ENCODE peak calls at places on chromosomes 5 and 9, in five cellular contexts. One of them, this sample, is unnamed.

GRCh38 chr9:15430920-15431844 is 8.5 kb downstream of the SNAPC3 start:
- DNase-seq in hepatocyte: peak
- DNase-seq in nucleus accumbens: no peak
- DNase-seq in NCI-H146: no peak
- DNase-seq in stimulated activated CD4-positive, alpha-beta T cell treated with anti-CD3 and anti-CD28 coated beads, Interleukin-1b, Interleukin-23, amount 100 ng/mL, for 1 hour: no peak
- DNase-seq in this sample: no peak

GRCh38 chr9:70519912-70520724 is 105.7 kb upstream of the KLF9 start:
- DNase-seq in hepatocyte: no peak
- DNase-seq in nucleus accumbens: no peak
- DNase-seq in NCI-H146: no peak
- DNase-seq in stimulated activated CD4-positive, alpha-beta T cell treated with anti-CD3 and anti-CD28 coated beads, Interleukin-1b, Interleukin-23, amount 100 ng/mL, for 1 hour: no peak
- DNase-seq in this sample: no peak

GRCh38 chr9:81861644-81862043 is 66.6 kb upstream of the SPATA31D4 start:
- DNase-seq in hepatocyte: no peak
- DNase-seq in nucleus accumbens: no peak
- DNase-seq in NCI-H146: no peak
- DNase-seq in stimulated activated CD4-positive, alpha-beta T cell treated with anti-CD3 and anti-CD28 coated beads, Interleukin-1b, Interleukin-23, amount 100 ng/mL, for 1 hour: no peak
- DNase-seq in this sample: no peak

GRCh38 chr9:124016152-124017063 is 4.8 kb downstream of the LHX2 start:
- DNase-seq in hepatocyte: no peak
- DNase-seq in nucleus accumbens: no peak
- DNase-seq in NCI-H146: no peak
- DNase-seq in stimulated activated CD4-positive, alpha-beta T cell treated with anti-CD3 and anti-CD28 coated beads, Interleukin-1b, Interleukin-23, amount 100 ng/mL, for 1 hour: no peak
- DNase-seq in this sample: no peak

GRCh38 chr9:99833735-99834134 is 12.1 kb downstream of the NR4A3 start:
- DNase-seq in hepatocyte: no peak
- DNase-seq in nucleus accumbens: no peak
- DNase-seq in NCI-H146: peak
- DNase-seq in stimulated activated CD4-positive, alpha-beta T cell treated with anti-CD3 and anti-CD28 coated beads, Interleukin-1b, Interleukin-23, amount 100 ng/mL, for 1 hour: no peak
- DNase-seq in this sample: no peak

GRCh38 chr9:74120061-74120460 is 377.1 kb upstream of the RORB start:
- DNase-seq in hepatocyte: no peak
- DNase-seq in nucleus accumbens: no peak
- DNase-seq in NCI-H146: no peak
- DNase-seq in stimulated activated CD4-positive, alpha-beta T cell treated with anti-CD3 and anti-CD28 coated beads, Interleukin-1b, Interleukin-23, amount 100 ng/mL, for 1 hour: no peak
- DNase-seq in this sample: no peak

GRCh38 chr9:33227741-33228140 is 12.2 kb upstream of the SPINK4 start:
- DNase-seq in hepatocyte: no peak
- DNase-seq in nucleus accumbens: no peak
- DNase-seq in NCI-H146: no peak
- DNase-seq in stimulated activated CD4-positive, alpha-beta T cell treated with anti-CD3 and anti-CD28 coated beads, Interleukin-1b, Interleukin-23, amount 100 ng/mL, for 1 hour: no peak
- DNase-seq in this sample: no peak

GRCh38 chr5:58201922-58202648 is 257.8 kb downstream of the PLK2 start:
- DNase-seq in hepatocyte: no peak
- DNase-seq in nucleus accumbens: no peak
- DNase-seq in NCI-H146: no peak
- DNase-seq in stimulated activated CD4-positive, alpha-beta T cell treated with anti-CD3 and anti-CD28 coated beads, Interleukin-1b, Interleukin-23, amount 100 ng/mL, for 1 hour: no peak
- DNase-seq in this sample: no peak

GRCh38 chr5:179132586-179133355 is 72.6 kb downstream of the ZNF354C start:
- DNase-seq in hepatocyte: no peak
- DNase-seq in nucleus accumbens: no peak
- DNase-seq in NCI-H146: no peak
- DNase-seq in stimulated activated CD4-positive, alpha-beta T cell treated with anti-CD3 and anti-CD28 coated beads, Interleukin-1b, Interleukin-23, amount 100 ng/mL, for 1 hour: no peak
- DNase-seq in this sample: no peak

GRCh38 chr5:149260761-149261160 is 10.9 kb upstream of the AFAP1L1 start:
- DNase-seq in hepatocyte: no peak
- DNase-seq in nucleus accumbens: no peak
- DNase-seq in NCI-H146: no peak
- DNase-seq in stimulated activated CD4-positive, alpha-beta T cell treated with anti-CD3 and anti-CD28 coated beads, Interleukin-1b, Interleukin-23, amount 100 ng/mL, for 1 hour: no peak
- DNase-seq in this sample: no peak

GRCh38 chr9:89639367-89639795 is 34.6 kb downstream of the GADD45G start:
- DNase-seq in hepatocyte: no peak
- DNase-seq in nucleus accumbens: peak
- DNase-seq in NCI-H146: no peak
- DNase-seq in stimulated activated CD4-positive, alpha-beta T cell treated with anti-CD3 and anti-CD28 coated beads, Interleukin-1b, Interleukin-23, amount 100 ng/mL, for 1 hour: no peak
- DNase-seq in this sample: peak

GRCh38 chr5:160479220-160479619 is 57.6 kb downstream of the PTTG1 start:
- DNase-seq in hepatocyte: no peak
- DNase-seq in nucleus accumbens: no peak
- DNase-seq in NCI-H146: no peak
- DNase-seq in stimulated activated CD4-positive, alpha-beta T cell treated with anti-CD3 and anti-CD28 coated beads, Interleukin-1b, Interleukin-23, amount 100 ng/mL, for 1 hour: no peak
- DNase-seq in this sample: no peak

GRCh38 chr9:135075234-135076142 is 12.0 kb upstream of the OLFM1 start:
- DNase-seq in hepatocyte: peak
- DNase-seq in nucleus accumbens: peak
- DNase-seq in NCI-H146: no peak
- DNase-seq in stimulated activated CD4-positive, alpha-beta T cell treated with anti-CD3 and anti-CD28 coated beads, Interleukin-1b, Interleukin-23, amount 100 ng/mL, for 1 hour: no peak
- DNase-seq in this sample: no peak

GRCh38 chr5:144183254-144183889 is 12.7 kb downstream of the KCTD16 start:
- DNase-seq in hepatocyte: peak
- DNase-seq in nucleus accumbens: no peak
- DNase-seq in NCI-H146: peak
- DNase-seq in stimulated activated CD4-positive, alpha-beta T cell treated with anti-CD3 and anti-CD28 coated beads, Interleukin-1b, Interleukin-23, amount 100 ng/mL, for 1 hour: no peak
- DNase-seq in this sample: no peak

GRCh38 chr5:32339878-32340277 is 27.1 kb upstream of the MTMR12 start:
- DNase-seq in hepatocyte: no peak
- DNase-seq in nucleus accumbens: no peak
- DNase-seq in NCI-H146: no peak
- DNase-seq in stimulated activated CD4-positive, alpha-beta T cell treated with anti-CD3 and anti-CD28 coated beads, Interleukin-1b, Interleukin-23, amount 100 ng/mL, for 1 hour: no peak
- DNase-seq in this sample: no peak

GRCh38 chr5:135192351-135192750 is 158.3 kb upstream of the PITX1 start:
- DNase-seq in hepatocyte: no peak
- DNase-seq in nucleus accumbens: no peak
- DNase-seq in NCI-H146: no peak
- DNase-seq in stimulated activated CD4-positive, alpha-beta T cell treated with anti-CD3 and anti-CD28 coated beads, Interleukin-1b, Interleukin-23, amount 100 ng/mL, for 1 hour: no peak
- DNase-seq in this sample: no peak

GRCh38 chr5:119285070-119285916 is 70.5 kb upstream of the TNFAIP8 start:
- DNase-seq in hepatocyte: no peak
- DNase-seq in nucleus accumbens: no peak
- DNase-seq in NCI-H146: no peak
- DNase-seq in stimulated activated CD4-positive, alpha-beta T cell treated with anti-CD3 and anti-CD28 coated beads, Interleukin-1b, Interleukin-23, amount 100 ng/mL, for 1 hour: no peak
- DNase-seq in this sample: no peak

GRCh38 chr5:142096382-142096781 is 12.2 kb upstream of the NDFIP1 start:
- DNase-seq in hepatocyte: no peak
- DNase-seq in nucleus accumbens: no peak
- DNase-seq in NCI-H146: no peak
- DNase-seq in stimulated activated CD4-positive, alpha-beta T cell treated with anti-CD3 and anti-CD28 coated beads, Interleukin-1b, Interleukin-23, amount 100 ng/mL, for 1 hour: no peak
- DNase-seq in this sample: no peak

GRCh38 chr5:132313378-132313777 is 19.2 kb downstream of the SLC22A4 start:
- DNase-seq in hepatocyte: no peak
- DNase-seq in nucleus accumbens: no peak
- DNase-seq in NCI-H146: no peak
- DNase-seq in stimulated activated CD4-positive, alpha-beta T cell treated with anti-CD3 and anti-CD28 coated beads, Interleukin-1b, Interleukin-23, amount 100 ng/mL, for 1 hour: no peak
- DNase-seq in this sample: no peak

GRCh38 chr5:57681942-57682341 is 199.3 kb upstream of the ACTBL2 start:
- DNase-seq in hepatocyte: no peak
- DNase-seq in nucleus accumbens: no peak
- DNase-seq in NCI-H146: no peak
- DNase-seq in stimulated activated CD4-positive, alpha-beta T cell treated with anti-CD3 and anti-CD28 coated beads, Interleukin-1b, Interleukin-23, amount 100 ng/mL, for 1 hour: no peak
- DNase-seq in this sample: no peak

GRCh38 chr9:116899337-116900006 is 212.4 kb downstream of the TRIM32 start:
- DNase-seq in hepatocyte: no peak
- DNase-seq in nucleus accumbens: no peak
- DNase-seq in NCI-H146: no peak
- DNase-seq in stimulated activated CD4-positive, alpha-beta T cell treated with anti-CD3 and anti-CD28 coated beads, Interleukin-1b, Interleukin-23, amount 100 ng/mL, for 1 hour: no peak
- DNase-seq in this sample: no peak

GRCh38 chr5:110442856-110443255 is 283.6 kb downstream of the TMEM232 start:
- DNase-seq in hepatocyte: no peak
- DNase-seq in nucleus accumbens: no peak
- DNase-seq in NCI-H146: no peak
- DNase-seq in stimulated activated CD4-positive, alpha-beta T cell treated with anti-CD3 and anti-CD28 coated beads, Interleukin-1b, Interleukin-23, amount 100 ng/mL, for 1 hour: no peak
- DNase-seq in this sample: no peak

GRCh38 chr9:135718616-135719015 is 16.6 kb downstream of the KCNT1 start:
- DNase-seq in hepatocyte: no peak
- DNase-seq in nucleus accumbens: no peak
- DNase-seq in NCI-H146: no peak
- DNase-seq in stimulated activated CD4-positive, alpha-beta T cell treated with anti-CD3 and anti-CD28 coated beads, Interleukin-1b, Interleukin-23, amount 100 ng/mL, for 1 hour: no peak
- DNase-seq in this sample: no peak

GRCh38 chr5:93584531-93585053 is 1.6 kb downstream of the NR2F1 start:
- DNase-seq in hepatocyte: no peak
- DNase-seq in nucleus accumbens: no peak
- DNase-seq in NCI-H146: peak
- DNase-seq in stimulated activated CD4-positive, alpha-beta T cell treated with anti-CD3 and anti-CD28 coated beads, Interleukin-1b, Interleukin-23, amount 100 ng/mL, for 1 hour: no peak
- DNase-seq in this sample: no peak

GRCh38 chr9:1057910-1058309 is 7.8 kb downstream of the DMRT2 start:
- DNase-seq in hepatocyte: no peak
- DNase-seq in nucleus accumbens: peak
- DNase-seq in NCI-H146: no peak
- DNase-seq in stimulated activated CD4-positive, alpha-beta T cell treated with anti-CD3 and anti-CD28 coated beads, Interleukin-1b, Interleukin-23, amount 100 ng/mL, for 1 hour: no peak
- DNase-seq in this sample: no peak

GRCh38 chr5:91632871-91633270 is 249.8 kb upstream of the ARRDC3 start:
- DNase-seq in hepatocyte: no peak
- DNase-seq in nucleus accumbens: no peak
- DNase-seq in NCI-H146: peak
- DNase-seq in stimulated activated CD4-positive, alpha-beta T cell treated with anti-CD3 and anti-CD28 coated beads, Interleukin-1b, Interleukin-23, amount 100 ng/mL, for 1 hour: no peak
- DNase-seq in this sample: no peak

GRCh38 chr9:101536351-101536750 is 2.7 kb downstream of the RNF20 start:
- DNase-seq in hepatocyte: no peak
- DNase-seq in nucleus accumbens: no peak
- DNase-seq in NCI-H146: no peak
- DNase-seq in stimulated activated CD4-positive, alpha-beta T cell treated with anti-CD3 and anti-CD28 coated beads, Interleukin-1b, Interleukin-23, amount 100 ng/mL, for 1 hour: no peak
- DNase-seq in this sample: no peak

GRCh38 chr5:3376611-3377010 is 219.0 kb upstream of the IRX1 start:
- DNase-seq in hepatocyte: no peak
- DNase-seq in nucleus accumbens: no peak
- DNase-seq in NCI-H146: no peak
- DNase-seq in stimulated activated CD4-positive, alpha-beta T cell treated with anti-CD3 and anti-CD28 coated beads, Interleukin-1b, Interleukin-23, amount 100 ng/mL, for 1 hour: no peak
- DNase-seq in this sample: no peak

GRCh38 chr9:33289501-33289900 is 815 bp upstream of the NFX1 start:
- DNase-seq in hepatocyte: peak
- DNase-seq in nucleus accumbens: peak
- DNase-seq in NCI-H146: peak
- DNase-seq in stimulated activated CD4-positive, alpha-beta T cell treated with anti-CD3 and anti-CD28 coated beads, Interleukin-1b, Interleukin-23, amount 100 ng/mL, for 1 hour: no peak
- DNase-seq in this sample: no peak

GRCh38 chr5:102809033-102809432 is 53.9 kb downstream of the PAM start:
- DNase-seq in hepatocyte: no peak
- DNase-seq in nucleus accumbens: no peak
- DNase-seq in NCI-H146: peak
- DNase-seq in stimulated activated CD4-positive, alpha-beta T cell treated with anti-CD3 and anti-CD28 coated beads, Interleukin-1b, Interleukin-23, amount 100 ng/mL, for 1 hour: no peak
- DNase-seq in this sample: no peak

GRCh38 chr9:129902735-129903134 is 67.5 kb downstream of the USP20 start:
- DNase-seq in hepatocyte: no peak
- DNase-seq in nucleus accumbens: no peak
- DNase-seq in NCI-H146: no peak
- DNase-seq in stimulated activated CD4-positive, alpha-beta T cell treated with anti-CD3 and anti-CD28 coated beads, Interleukin-1b, Interleukin-23, amount 100 ng/mL, for 1 hour: no peak
- DNase-seq in this sample: no peak

GRCh38 chr5:81420039-81420667 is 26.2 kb upstream of the ACOT12 start:
- DNase-seq in hepatocyte: no peak
- DNase-seq in nucleus accumbens: no peak
- DNase-seq in NCI-H146: no peak
- DNase-seq in stimulated activated CD4-positive, alpha-beta T cell treated with anti-CD3 and anti-CD28 coated beads, Interleukin-1b, Interleukin-23, amount 100 ng/mL, for 1 hour: no peak
- DNase-seq in this sample: no peak

GRCh38 chr9:132002827-132003704 is 76.6 kb downstream of the MED27 start:
- DNase-seq in hepatocyte: no peak
- DNase-seq in nucleus accumbens: no peak
- DNase-seq in NCI-H146: no peak
- DNase-seq in stimulated activated CD4-positive, alpha-beta T cell treated with anti-CD3 and anti-CD28 coated beads, Interleukin-1b, Interleukin-23, amount 100 ng/mL, for 1 hour: no peak
- DNase-seq in this sample: no peak

This sample was measured in left lobe of liver.